ENCODE peak calls at places on chromosomes 16 and 17, in six cellular contexts. J is fibroblast of mammary gland, K is GM12864, I is AG04450, N is suprapubic skin, F is upper lobe of left lung. W is an unnamed sample.

GRCh38 chr17:57948555-57949420 is 6.4 kb downstream of the CUEDC1 start:
- DNase-seq in J (peak; percentile 98), K (no peak), I (peak; percentile 60), N (no peak), F (no peak), W (peak; percentile 84)

GRCh38 chr17:77322534-77323412 is 182.0 kb downstream of the SEC14L1 start:
- DNase-seq in J (peak; percentile 99), K (no peak), I (peak; percentile 95), N (peak; percentile 92), F (peak; percentile 85), W (peak; percentile 99)

GRCh38 chr17:491086-492014 is 138.7 kb upstream of the RPH3AL start:
- DNase-seq in J (peak; percentile 71), K (no peak), I (peak; percentile 34), N (peak; percentile 86), F (peak; percentile 91), W (peak; percentile 50)

GRCh38 chr17:55513885-55514590 is 2.8 kb upstream of the SMIM36 start:
- DNase-seq in J (peak; percentile 70), K (peak; percentile 33), I (peak; percentile 30), N (no peak), F (no peak), W (peak; percentile 79)

GRCh38 chr17:41048441-41048840 is 1.3 kb upstream of the KRTAP2-1 start:
- DNase-seq in J (no peak), K (no peak), I (no peak), N (no peak), F (no peak), W (no peak)

GRCh38 chr17:73291260-73291801 is 20.5 kb downstream of the CDC42EP4 start:
- DNase-seq in J (peak; percentile 96), K (no peak), I (no peak), N (no peak), F (no peak), W (peak; percentile 78)

GRCh38 chr17:72125742-72126141 is 4.9 kb downstream of the SOX9 start:
- DNase-seq in J (peak; percentile 45), K (no peak), I (no peak), N (no peak), F (no peak), W (peak; percentile 59)

GRCh38 chr16:50709061-50709695 is 15.8 kb downstream of the NOD2 start:
- DNase-seq in J (no peak), K (no peak), I (no peak), N (no peak), F (no peak), W (no peak)

GRCh38 chr17:56912105-56912999 is 1.5 kb downstream of the TRIM25 start:
- DNase-seq in J (peak; percentile 33), K (no peak), I (no peak), N (peak; percentile 87), F (no peak), W (no peak)

DNA sequence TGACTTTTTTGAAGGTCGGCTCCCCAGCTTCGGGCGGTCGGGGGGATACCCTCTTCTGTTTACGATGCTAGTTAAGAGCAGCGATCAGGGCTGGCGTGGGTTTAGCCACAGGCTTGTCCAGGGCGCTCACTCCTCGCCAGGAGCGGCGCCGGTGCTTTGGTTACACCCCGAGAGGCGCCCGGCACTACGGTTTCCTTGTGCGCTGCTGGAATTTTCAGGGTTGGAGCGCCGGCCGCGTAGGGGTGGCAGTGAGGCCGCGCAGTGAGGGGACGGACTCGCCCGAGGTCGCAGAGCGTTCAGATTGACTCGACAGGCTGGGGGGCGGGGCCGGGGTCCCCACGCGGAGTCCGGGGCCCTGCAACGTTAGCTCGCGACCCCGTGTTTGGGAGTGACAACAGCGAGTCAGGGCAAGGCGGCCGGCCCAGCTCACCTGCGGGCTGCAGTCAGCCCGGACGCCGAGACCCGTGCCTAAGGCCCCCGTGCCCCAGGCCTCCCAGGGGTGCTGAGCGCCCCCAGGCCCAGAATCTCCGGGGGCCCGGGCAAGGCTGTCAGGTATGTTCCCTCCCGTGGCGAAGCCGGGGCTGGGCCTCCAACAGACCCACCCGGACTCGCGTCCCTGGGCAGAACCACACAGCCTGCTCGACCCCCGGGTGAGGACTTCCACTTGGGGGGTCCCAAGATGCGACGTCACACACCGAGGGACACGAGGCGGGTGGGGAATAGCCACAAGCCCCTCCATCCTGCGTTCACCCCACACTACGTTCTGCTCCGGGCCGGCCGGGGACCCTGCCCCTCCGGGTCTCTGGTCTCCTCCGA is 1.3 kb upstream of the ACTG1 start:
- DNase-seq in J (peak; percentile 69), K (no peak), I (no peak), N (peak; percentile 92), F (peak; percentile 92), W (peak; percentile 75)
- TF ChIP-seq CTCF in J (no peak), K (no peak), I (no peak), N (no peak), F (no peak), W (no peak)

GRCh38 chr17:48547839-48548686 is 3.2 kb upstream of the HOXB2 start:
- DNase-seq in J (peak; percentile 78), K (no peak), I (no peak), N (no peak), F (no peak), W (peak; percentile 77)
- H3K4me3 ChIP-seq in J (peak overlapping the region; percentile 44), K (no peak overlapping the region), I (peak overlapping the region; percentile 47), N (peak overlapping the region; percentile 34), F (peak overlapping the region; percentile 10), W (peak overlapping the region; percentile 23)

GRCh38 chr17:37438141-37438540 is 31.5 kb downstream of the TADA2A start:
- DNase-seq in J (no peak), K (no peak), I (no peak), N (no peak), F (no peak), W (no peak)
- TF ChIP-seq CTCF in J (peak; percentile 14), K (no peak), I (no peak), N (no peak), F (no peak), W (peak; percentile 18)

GRCh38 chr17:78882546-78883089 is 20.4 kb downstream of the CEP295NL start:
- DNase-seq in J (no peak), K (no peak), I (no peak), N (no peak), F (no peak), W (no peak)
- H3K4me3 ChIP-seq in J (no peak overlapping the region), K (no peak overlapping the region), I (no peak overlapping the region), N (peak overlapping the region; percentile 39), F (no peak overlapping the region), W (no peak overlapping the region)

DNA sequence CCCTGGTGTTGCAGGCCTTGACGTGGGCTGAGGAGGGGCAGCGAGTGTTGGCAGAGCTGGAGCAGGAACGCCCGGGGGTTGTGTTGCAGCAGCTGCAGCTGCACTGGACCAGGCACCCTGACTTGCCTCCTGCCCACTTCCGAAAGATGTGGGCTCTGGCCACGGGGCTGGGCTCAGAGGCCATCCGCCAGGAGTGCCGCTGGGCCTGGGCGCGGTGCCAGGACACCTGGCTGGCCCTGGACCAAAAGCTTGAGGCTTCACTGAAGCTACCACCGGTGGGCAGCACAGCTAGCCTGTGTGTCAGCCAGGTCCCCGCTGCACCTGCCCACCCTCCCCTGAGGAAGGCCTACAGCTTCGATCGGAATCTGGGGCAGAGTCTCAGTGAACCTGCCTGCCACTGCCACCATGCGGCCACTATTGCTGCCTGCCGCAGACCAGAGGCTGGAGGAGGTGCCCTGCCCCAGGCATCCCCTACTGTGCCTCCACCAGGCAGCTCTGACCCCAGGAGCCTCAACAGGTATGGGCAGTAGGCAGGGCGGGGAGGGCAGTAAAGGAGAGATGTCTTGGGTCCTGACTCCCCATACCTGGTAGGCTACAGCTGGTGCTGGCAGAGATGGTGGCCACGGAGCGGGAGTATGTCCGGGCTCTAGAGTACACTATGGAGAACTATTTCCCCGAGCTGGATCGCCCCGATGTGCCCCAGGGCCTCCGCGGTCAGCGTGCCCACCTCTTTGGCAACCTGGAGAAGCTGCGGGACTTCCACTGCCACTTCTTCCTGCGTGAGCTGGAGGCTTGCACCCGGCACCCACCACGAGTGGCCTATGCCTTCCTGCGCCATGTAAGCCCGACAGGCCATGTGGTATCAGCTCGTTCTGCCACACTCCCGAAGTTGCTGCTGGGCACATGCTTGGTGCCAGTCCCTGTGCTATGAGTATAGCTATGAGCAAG is 5.6 kb downstream of the PLEKHG4 start:
- DNase-seq in J (peak; percentile 18), K (no peak), I (no peak), N (no peak), F (peak; percentile 87), W (peak; percentile 39)
- TF ChIP-seq CTCF in J (peak; percentile 31), K (peak; percentile 7), I (peak; percentile 43), N (no peak), F (no peak), W (peak; percentile 53)

DNA sequence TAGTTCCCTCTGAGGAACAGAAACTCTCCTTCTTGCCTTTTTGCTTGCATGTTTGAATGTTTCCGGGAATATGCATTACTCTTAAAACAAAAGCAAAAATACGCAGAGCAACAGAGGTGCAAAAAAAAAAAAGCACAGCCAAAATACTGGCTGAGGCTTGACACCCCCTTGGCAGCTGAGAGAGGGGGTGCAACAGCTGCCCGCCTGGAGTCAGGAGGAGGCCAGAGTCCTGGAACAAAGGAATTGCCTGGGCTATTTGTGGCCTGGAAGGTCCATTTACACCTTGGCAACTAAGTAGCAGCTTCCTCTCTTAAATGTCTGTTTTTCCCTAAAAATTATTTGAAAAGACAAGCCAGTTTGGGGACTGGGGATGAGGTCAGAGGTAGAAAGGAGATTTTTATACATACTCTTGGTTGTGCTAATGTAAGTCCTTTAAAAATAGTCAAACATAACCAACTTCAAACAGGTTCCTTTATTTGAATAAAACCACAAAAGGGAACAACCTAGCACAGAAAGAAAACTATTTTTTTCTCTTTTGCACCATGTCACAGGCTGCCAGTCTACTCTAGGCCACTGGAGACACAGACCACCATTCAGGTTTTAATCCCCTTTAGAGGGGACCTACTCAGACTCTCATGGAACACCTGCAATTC is 19.5 kb downstream of the USP7 start:
- DNase-seq in J (no peak), K (peak; percentile 40), I (no peak), N (no peak), F (no peak), W (no peak)
- H3K4me3 ChIP-seq in J (no peak overlapping the region), K (peak overlapping the region; percentile 20), I (no peak overlapping the region), N (no peak overlapping the region), F (no peak overlapping the region), W (no peak overlapping the region)

DNA sequence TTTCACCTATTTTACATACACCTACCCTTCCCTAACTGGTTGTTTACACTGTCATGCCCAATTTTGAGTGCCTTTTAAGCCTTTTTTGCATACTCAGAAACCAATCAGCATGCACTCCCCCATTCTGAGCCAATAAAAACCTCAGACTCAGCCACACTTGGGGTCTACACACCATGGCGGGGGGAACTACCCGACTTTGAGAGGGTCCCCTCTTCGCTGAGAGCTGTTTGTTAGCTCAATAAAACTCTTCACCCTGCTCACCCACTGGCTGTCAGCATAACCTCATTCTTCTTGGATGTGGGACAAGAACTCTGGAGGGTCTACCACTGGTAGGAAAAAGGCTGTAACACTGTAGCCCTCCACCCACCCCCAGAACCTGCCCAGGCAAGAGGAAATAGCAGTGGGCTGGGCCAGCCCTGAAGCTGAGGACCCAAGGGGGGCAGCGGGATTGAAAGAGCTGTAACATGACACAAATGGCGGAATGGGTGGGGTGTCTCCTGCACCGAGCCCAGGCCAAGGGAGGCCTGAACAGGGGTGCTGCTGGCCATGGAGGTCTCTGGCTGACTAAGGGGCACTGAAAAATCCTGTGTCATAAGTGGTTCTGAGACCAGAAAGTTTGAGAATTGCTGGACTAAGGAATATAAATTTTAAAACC is 3.0 kb upstream of the FLYWCH2 start:
- DNase-seq in J (no peak), K (no peak), I (no peak), N (no peak), F (no peak), W (no peak)
- TF ChIP-seq CTCF in J (no peak), K (no peak), I (no peak), N (no peak), F (no peak), W (no peak)

W was measured in fibroblast of pulmonary artery.